ENCODE peak calls at places on chromosomes 6 and 20, in eight cellular contexts. One of them, this sample, is unnamed.

GRCh38 chr6:56370127-56370540 is 122.8 kb upstream of the COL21A1 start:
- DNase-seq in T-helper 9 cell: no peak
- DNase-seq in HTR-8/SVneo: no peak
- DNase-seq in ELF-1: peak
- DNase-seq in fibroblast of the aortic adventitia: peak
- DNase-seq in stimulated activated CD4-positive, alpha-beta T cell treated with anti-CD3 and anti-CD28 coated beads, Interleukin-15, amount 100 ng/mL, for 1 hour: no peak
- DNase-seq in nucleus accumbens: no peak
- DNase-seq in NCI-H2171 treated with DMSO at 0.1 percent for 48 hours: no peak
- DNase-seq in this sample: peak

GRCh38 chr6:129486333-129486732 is 223.6 kb downstream of the ARHGAP18 start:
- DNase-seq in T-helper 9 cell: no peak
- DNase-seq in HTR-8/SVneo: no peak
- DNase-seq in ELF-1: no peak
- DNase-seq in fibroblast of the aortic adventitia: no peak
- DNase-seq in stimulated activated CD4-positive, alpha-beta T cell treated with anti-CD3 and anti-CD28 coated beads, Interleukin-15, amount 100 ng/mL, for 1 hour: no peak
- DNase-seq in nucleus accumbens: no peak
- DNase-seq in NCI-H2171 treated with DMSO at 0.1 percent for 48 hours: no peak
- DNase-seq in this sample: no peak

GRCh38 chr6:126035764-126036163 is 49.4 kb downstream of the TRMT11 start:
- DNase-seq in T-helper 9 cell: no peak
- DNase-seq in HTR-8/SVneo: no peak
- DNase-seq in ELF-1: no peak
- DNase-seq in fibroblast of the aortic adventitia: no peak
- DNase-seq in stimulated activated CD4-positive, alpha-beta T cell treated with anti-CD3 and anti-CD28 coated beads, Interleukin-15, amount 100 ng/mL, for 1 hour: no peak
- DNase-seq in nucleus accumbens: no peak
- DNase-seq in NCI-H2171 treated with DMSO at 0.1 percent for 48 hours: no peak
- DNase-seq in this sample: no peak

GRCh38 chr6:25788305-25788922 is 33.9 kb downstream of the SLC17A4 start:
- DNase-seq in T-helper 9 cell: peak
- DNase-seq in HTR-8/SVneo: no peak
- DNase-seq in ELF-1: peak
- DNase-seq in fibroblast of the aortic adventitia: peak
- DNase-seq in stimulated activated CD4-positive, alpha-beta T cell treated with anti-CD3 and anti-CD28 coated beads, Interleukin-15, amount 100 ng/mL, for 1 hour: no peak
- DNase-seq in nucleus accumbens: no peak
- DNase-seq in NCI-H2171 treated with DMSO at 0.1 percent for 48 hours: peak
- DNase-seq in this sample: peak

GRCh38 chr6:107801195-107801594 is 22.9 kb downstream of the SCML4 start:
- DNase-seq in T-helper 9 cell: no peak
- DNase-seq in HTR-8/SVneo: no peak
- DNase-seq in ELF-1: peak
- DNase-seq in fibroblast of the aortic adventitia: no peak
- DNase-seq in stimulated activated CD4-positive, alpha-beta T cell treated with anti-CD3 and anti-CD28 coated beads, Interleukin-15, amount 100 ng/mL, for 1 hour: no peak
- DNase-seq in nucleus accumbens: no peak
- DNase-seq in NCI-H2171 treated with DMSO at 0.1 percent for 48 hours: no peak
- DNase-seq in this sample: no peak

GRCh38 chr20:17909745-17910345 is 58.7 kb downstream of the SNX5 start:
- DNase-seq in T-helper 9 cell: no peak
- DNase-seq in HTR-8/SVneo: no peak
- DNase-seq in ELF-1: peak
- DNase-seq in fibroblast of the aortic adventitia: peak
- DNase-seq in stimulated activated CD4-positive, alpha-beta T cell treated with anti-CD3 and anti-CD28 coated beads, Interleukin-15, amount 100 ng/mL, for 1 hour: no peak
- DNase-seq in nucleus accumbens: no peak
- DNase-seq in NCI-H2171 treated with DMSO at 0.1 percent for 48 hours: no peak
- DNase-seq in this sample: no peak

GRCh38 chr6:100001915-100002388 is 7.9 kb upstream of the MCHR2 start:
- DNase-seq in T-helper 9 cell: peak
- DNase-seq in HTR-8/SVneo: peak
- DNase-seq in ELF-1: peak
- DNase-seq in fibroblast of the aortic adventitia: peak
- DNase-seq in stimulated activated CD4-positive, alpha-beta T cell treated with anti-CD3 and anti-CD28 coated beads, Interleukin-15, amount 100 ng/mL, for 1 hour: no peak
- DNase-seq in nucleus accumbens: no peak
- DNase-seq in NCI-H2171 treated with DMSO at 0.1 percent for 48 hours: peak
- DNase-seq in this sample: peak

GRCh38 chr6:113610377-113610988 is 246.7 kb upstream of the MARCKS start:
- DNase-seq in T-helper 9 cell: no peak
- DNase-seq in HTR-8/SVneo: no peak
- DNase-seq in ELF-1: no peak
- DNase-seq in fibroblast of the aortic adventitia: no peak
- DNase-seq in stimulated activated CD4-positive, alpha-beta T cell treated with anti-CD3 and anti-CD28 coated beads, Interleukin-15, amount 100 ng/mL, for 1 hour: no peak
- DNase-seq in nucleus accumbens: no peak
- DNase-seq in NCI-H2171 treated with DMSO at 0.1 percent for 48 hours: no peak
- DNase-seq in this sample: no peak

GRCh38 chr6:159256128-159256527 is 86.9 kb downstream of the FNDC1 start:
- DNase-seq in T-helper 9 cell: no peak
- DNase-seq in HTR-8/SVneo: no peak
- DNase-seq in ELF-1: no peak
- DNase-seq in fibroblast of the aortic adventitia: no peak
- DNase-seq in stimulated activated CD4-positive, alpha-beta T cell treated with anti-CD3 and anti-CD28 coated beads, Interleukin-15, amount 100 ng/mL, for 1 hour: no peak
- DNase-seq in nucleus accumbens: no peak
- DNase-seq in NCI-H2171 treated with DMSO at 0.1 percent for 48 hours: no peak
- DNase-seq in this sample: no peak

GRCh38 chr6:156686429-156686939 is 90.7 kb upstream of the ARID1B start:
- DNase-seq in T-helper 9 cell: peak
- DNase-seq in HTR-8/SVneo: peak
- DNase-seq in ELF-1: no peak
- DNase-seq in fibroblast of the aortic adventitia: peak
- DNase-seq in stimulated activated CD4-positive, alpha-beta T cell treated with anti-CD3 and anti-CD28 coated beads, Interleukin-15, amount 100 ng/mL, for 1 hour: no peak
- DNase-seq in nucleus accumbens: no peak
- DNase-seq in NCI-H2171 treated with DMSO at 0.1 percent for 48 hours: peak
- DNase-seq in this sample: no peak

GRCh38 chr6:141288947-141289346 is 843.8 kb upstream of the GJE1 start:
- DNase-seq in T-helper 9 cell: no peak
- DNase-seq in HTR-8/SVneo: no peak
- DNase-seq in ELF-1: no peak
- DNase-seq in fibroblast of the aortic adventitia: no peak
- DNase-seq in stimulated activated CD4-positive, alpha-beta T cell treated with anti-CD3 and anti-CD28 coated beads, Interleukin-15, amount 100 ng/mL, for 1 hour: no peak
- DNase-seq in nucleus accumbens: no peak
- DNase-seq in NCI-H2171 treated with DMSO at 0.1 percent for 48 hours: no peak
- DNase-seq in this sample: no peak

GRCh38 chr6:25913741-25914140 is 16.8 kb downstream of the SLC17A2 start:
- DNase-seq in T-helper 9 cell: no peak
- DNase-seq in HTR-8/SVneo: no peak
- DNase-seq in ELF-1: no peak
- DNase-seq in fibroblast of the aortic adventitia: no peak
- DNase-seq in stimulated activated CD4-positive, alpha-beta T cell treated with anti-CD3 and anti-CD28 coated beads, Interleukin-15, amount 100 ng/mL, for 1 hour: no peak
- DNase-seq in nucleus accumbens: no peak
- DNase-seq in NCI-H2171 treated with DMSO at 0.1 percent for 48 hours: no peak
- DNase-seq in this sample: no peak

GRCh38 chr20:62898970-62899632 is 27.2 kb downstream of the DIDO1 start:
- DNase-seq in T-helper 9 cell: no peak
- DNase-seq in HTR-8/SVneo: no peak
- DNase-seq in ELF-1: no peak
- DNase-seq in fibroblast of the aortic adventitia: no peak
- DNase-seq in stimulated activated CD4-positive, alpha-beta T cell treated with anti-CD3 and anti-CD28 coated beads, Interleukin-15, amount 100 ng/mL, for 1 hour: no peak
- DNase-seq in nucleus accumbens: no peak
- DNase-seq in NCI-H2171 treated with DMSO at 0.1 percent for 48 hours: peak
- DNase-seq in this sample: no peak

GRCh38 chr6:133130863-133131262 is 110.3 kb upstream of the EYA4 start:
- DNase-seq in T-helper 9 cell: no peak
- DNase-seq in HTR-8/SVneo: peak
- DNase-seq in ELF-1: peak
- DNase-seq in fibroblast of the aortic adventitia: peak
- DNase-seq in stimulated activated CD4-positive, alpha-beta T cell treated with anti-CD3 and anti-CD28 coated beads, Interleukin-15, amount 100 ng/mL, for 1 hour: no peak
- DNase-seq in nucleus accumbens: no peak
- DNase-seq in NCI-H2171 treated with DMSO at 0.1 percent for 48 hours: no peak
- DNase-seq in this sample: no peak

GRCh38 chr20:49750611-49751396 is 37.1 kb upstream of the B4GALT5 start:
- DNase-seq in T-helper 9 cell: no peak
- DNase-seq in HTR-8/SVneo: no peak
- DNase-seq in ELF-1: no peak
- DNase-seq in fibroblast of the aortic adventitia: no peak
- DNase-seq in stimulated activated CD4-positive, alpha-beta T cell treated with anti-CD3 and anti-CD28 coated beads, Interleukin-15, amount 100 ng/mL, for 1 hour: no peak
- DNase-seq in nucleus accumbens: no peak
- DNase-seq in NCI-H2171 treated with DMSO at 0.1 percent for 48 hours: no peak
- DNase-seq in this sample: no peak

GRCh38 chr6:140073456-140073855 is 699.0 kb upstream of the CITED2 start:
- DNase-seq in T-helper 9 cell: no peak
- DNase-seq in HTR-8/SVneo: no peak
- DNase-seq in ELF-1: no peak
- DNase-seq in fibroblast of the aortic adventitia: peak
- DNase-seq in stimulated activated CD4-positive, alpha-beta T cell treated with anti-CD3 and anti-CD28 coated beads, Interleukin-15, amount 100 ng/mL, for 1 hour: no peak
- DNase-seq in nucleus accumbens: no peak
- DNase-seq in NCI-H2171 treated with DMSO at 0.1 percent for 48 hours: no peak
- DNase-seq in this sample: no peak

GRCh38 chr6:134351615-134352474 is 33.9 kb upstream of the SGK1 start:
- DNase-seq in T-helper 9 cell: no peak
- DNase-seq in HTR-8/SVneo: no peak
- DNase-seq in ELF-1: peak
- DNase-seq in fibroblast of the aortic adventitia: no peak
- DNase-seq in stimulated activated CD4-positive, alpha-beta T cell treated with anti-CD3 and anti-CD28 coated beads, Interleukin-15, amount 100 ng/mL, for 1 hour: no peak
- DNase-seq in nucleus accumbens: no peak
- DNase-seq in NCI-H2171 treated with DMSO at 0.1 percent for 48 hours: peak
- DNase-seq in this sample: no peak

GRCh38 chr6:45966340-45966739 is 49.3 kb downstream of the CLIC5 start:
- DNase-seq in T-helper 9 cell: no peak
- DNase-seq in HTR-8/SVneo: no peak
- DNase-seq in ELF-1: no peak
- DNase-seq in fibroblast of the aortic adventitia: no peak
- DNase-seq in stimulated activated CD4-positive, alpha-beta T cell treated with anti-CD3 and anti-CD28 coated beads, Interleukin-15, amount 100 ng/mL, for 1 hour: no peak
- DNase-seq in nucleus accumbens: no peak
- DNase-seq in NCI-H2171 treated with DMSO at 0.1 percent for 48 hours: no peak
- DNase-seq in this sample: no peak

GRCh38 chr20:11387189-11387754 is 530.4 kb upstream of the BTBD3 start:
- DNase-seq in T-helper 9 cell: no peak
- DNase-seq in HTR-8/SVneo: peak
- DNase-seq in ELF-1: no peak
- DNase-seq in fibroblast of the aortic adventitia: peak
- DNase-seq in stimulated activated CD4-positive, alpha-beta T cell treated with anti-CD3 and anti-CD28 coated beads, Interleukin-15, amount 100 ng/mL, for 1 hour: no peak
- DNase-seq in nucleus accumbens: no peak
- DNase-seq in NCI-H2171 treated with DMSO at 0.1 percent for 48 hours: no peak
- DNase-seq in this sample: no peak

GRCh38 chr6:12791371-12791770 is 74.8 kb downstream of the PHACTR1 start:
- DNase-seq in T-helper 9 cell: no peak
- DNase-seq in HTR-8/SVneo: no peak
- DNase-seq in ELF-1: no peak
- DNase-seq in fibroblast of the aortic adventitia: no peak
- DNase-seq in stimulated activated CD4-positive, alpha-beta T cell treated with anti-CD3 and anti-CD28 coated beads, Interleukin-15, amount 100 ng/mL, for 1 hour: no peak
- DNase-seq in nucleus accumbens: no peak
- DNase-seq in NCI-H2171 treated with DMSO at 0.1 percent for 48 hours: no peak
- DNase-seq in this sample: no peak

GRCh38 chr20:12289476-12289875 is 371.8 kb downstream of the BTBD3 start:
- DNase-seq in T-helper 9 cell: no peak
- DNase-seq in HTR-8/SVneo: no peak
- DNase-seq in ELF-1: no peak
- DNase-seq in fibroblast of the aortic adventitia: no peak
- DNase-seq in stimulated activated CD4-positive, alpha-beta T cell treated with anti-CD3 and anti-CD28 coated beads, Interleukin-15, amount 100 ng/mL, for 1 hour: no peak
- DNase-seq in nucleus accumbens: no peak
- DNase-seq in NCI-H2171 treated with DMSO at 0.1 percent for 48 hours: no peak
- DNase-seq in this sample: no peak

GRCh38 chr6:121838842-121839241 is 403.4 kb downstream of the GJA1 start:
- DNase-seq in T-helper 9 cell: no peak
- DNase-seq in HTR-8/SVneo: no peak
- DNase-seq in ELF-1: no peak
- DNase-seq in fibroblast of the aortic adventitia: peak
- DNase-seq in stimulated activated CD4-positive, alpha-beta T cell treated with anti-CD3 and anti-CD28 coated beads, Interleukin-15, amount 100 ng/mL, for 1 hour: no peak
- DNase-seq in nucleus accumbens: no peak
- DNase-seq in NCI-H2171 treated with DMSO at 0.1 percent for 48 hours: peak
- DNase-seq in this sample: no peak

GRCh38 chr6:144083172-144083571 is 12.2 kb downstream of the SF3B5 start:
- DNase-seq in T-helper 9 cell: no peak
- DNase-seq in HTR-8/SVneo: no peak
- DNase-seq in ELF-1: no peak
- DNase-seq in fibroblast of the aortic adventitia: no peak
- DNase-seq in stimulated activated CD4-positive, alpha-beta T cell treated with anti-CD3 and anti-CD28 coated beads, Interleukin-15, amount 100 ng/mL, for 1 hour: no peak
- DNase-seq in nucleus accumbens: no peak
- DNase-seq in NCI-H2171 treated with DMSO at 0.1 percent for 48 hours: no peak
- DNase-seq in this sample: no peak

GRCh38 chr20:59939052-59939878 is 840 bp downstream of the PPP1R3D start:
- DNase-seq in T-helper 9 cell: no peak
- DNase-seq in HTR-8/SVneo: no peak
- DNase-seq in ELF-1: peak
- DNase-seq in fibroblast of the aortic adventitia: peak
- DNase-seq in stimulated activated CD4-positive, alpha-beta T cell treated with anti-CD3 and anti-CD28 coated beads, Interleukin-15, amount 100 ng/mL, for 1 hour: no peak
- DNase-seq in nucleus accumbens: no peak
- DNase-seq in NCI-H2171 treated with DMSO at 0.1 percent for 48 hours: no peak
- DNase-seq in this sample: peak

GRCh38 chr6:3571836-3572235 is 115.0 kb upstream of the SLC22A23 start:
- DNase-seq in T-helper 9 cell: no peak
- DNase-seq in HTR-8/SVneo: no peak
- DNase-seq in ELF-1: peak
- DNase-seq in fibroblast of the aortic adventitia: no peak
- DNase-seq in stimulated activated CD4-positive, alpha-beta T cell treated with anti-CD3 and anti-CD28 coated beads, Interleukin-15, amount 100 ng/mL, for 1 hour: no peak
- DNase-seq in nucleus accumbens: no peak
- DNase-seq in NCI-H2171 treated with DMSO at 0.1 percent for 48 hours: no peak
- DNase-seq in this sample: no peak

GRCh38 chr6:26032387-26033131 is 54.7 kb upstream of the HFE start:
- DNase-seq in T-helper 9 cell: no peak
- DNase-seq in HTR-8/SVneo: no peak
- DNase-seq in ELF-1: peak
- DNase-seq in fibroblast of the aortic adventitia: peak
- DNase-seq in stimulated activated CD4-positive, alpha-beta T cell treated with anti-CD3 and anti-CD28 coated beads, Interleukin-15, amount 100 ng/mL, for 1 hour: no peak
- DNase-seq in nucleus accumbens: no peak
- DNase-seq in NCI-H2171 treated with DMSO at 0.1 percent for 48 hours: peak
- DNase-seq in this sample: peak

GRCh38 chr6:142838821-142839685 is 105.9 kb downstream of the HIVEP2 start:
- DNase-seq in T-helper 9 cell: no peak
- DNase-seq in HTR-8/SVneo: no peak
- DNase-seq in ELF-1: no peak
- DNase-seq in fibroblast of the aortic adventitia: peak
- DNase-seq in stimulated activated CD4-positive, alpha-beta T cell treated with anti-CD3 and anti-CD28 coated beads, Interleukin-15, amount 100 ng/mL, for 1 hour: no peak
- DNase-seq in nucleus accumbens: no peak
- DNase-seq in NCI-H2171 treated with DMSO at 0.1 percent for 48 hours: no peak
- DNase-seq in this sample: no peak

GRCh38 chr6:133339543-133340384 is 98.6 kb downstream of the EYA4 start:
- DNase-seq in T-helper 9 cell: no peak
- DNase-seq in HTR-8/SVneo: no peak
- DNase-seq in ELF-1: no peak
- DNase-seq in fibroblast of the aortic adventitia: no peak
- DNase-seq in stimulated activated CD4-positive, alpha-beta T cell treated with anti-CD3 and anti-CD28 coated beads, Interleukin-15, amount 100 ng/mL, for 1 hour: no peak
- DNase-seq in nucleus accumbens: no peak
- DNase-seq in NCI-H2171 treated with DMSO at 0.1 percent for 48 hours: no peak
- DNase-seq in this sample: no peak

GRCh38 chr6:33956206-33956605 is 152.4 kb upstream of the MLN start:
- DNase-seq in T-helper 9 cell: no peak
- DNase-seq in HTR-8/SVneo: no peak
- DNase-seq in ELF-1: no peak
- DNase-seq in fibroblast of the aortic adventitia: no peak
- DNase-seq in stimulated activated CD4-positive, alpha-beta T cell treated with anti-CD3 and anti-CD28 coated beads, Interleukin-15, amount 100 ng/mL, for 1 hour: no peak
- DNase-seq in nucleus accumbens: no peak
- DNase-seq in NCI-H2171 treated with DMSO at 0.1 percent for 48 hours: no peak
- DNase-seq in this sample: no peak

GRCh38 chr20:59123011-59123676 is 40.5 kb upstream of the ZNF831 start:
- DNase-seq in T-helper 9 cell: peak
- DNase-seq in HTR-8/SVneo: no peak
- DNase-seq in ELF-1: no peak
- DNase-seq in fibroblast of the aortic adventitia: no peak
- DNase-seq in stimulated activated CD4-positive, alpha-beta T cell treated with anti-CD3 and anti-CD28 coated beads, Interleukin-15, amount 100 ng/mL, for 1 hour: no peak
- DNase-seq in nucleus accumbens: no peak
- DNase-seq in NCI-H2171 treated with DMSO at 0.1 percent for 48 hours: no peak
- DNase-seq in this sample: no peak